ENCODE peak calls at places on chromosomes 5 and 9, in four cellular contexts. K is A549, X is HepG2, L is K562. I is an unnamed sample.

GRCh38 chr9:103319979-103320378 is 324.8 kb downstream of the CYLC2 start:
- DNase-seq in K (no peak), X (no peak), L (no peak), I (no peak)

GRCh38 chr9:93123561-93124283 is 10.3 kb downstream of the NINJ1 start:
- DNase-seq in L (no peak), K (no peak), X (no peak), I (no peak)

GRCh38 chr9:135468866-135469521 is 10.6 kb upstream of the PPP1R26 start:
- DNase-seq in K (no peak), L (peak; percentile 51), X (no peak), I (no peak)

GRCh38 chr5:154753792-154754191 is 1.4 kb upstream of the LARP1 start:
- DNase-seq in X (no peak), L (no peak), K (no peak), I (no peak)

GRCh38 chr9:77820293-77820954 is 172.3 kb upstream of the GNA14 start:
- DNase-seq in K (peak; percentile 47), L (peak; percentile 15), X (no peak), I (no peak)

GRCh38 chr9:135657416-135657815 is 5.7 kb upstream of the LCN9 start:
- DNase-seq in X (no peak), K (no peak), L (no peak), I (no peak)

GRCh38 chr9:106587021-106587420 is 275.9 kb upstream of the ZNF462 start:
- DNase-seq in X (no peak), K (no peak), L (no peak), I (no peak)

GRCh38 chr9:125260564-125260963 is 1.1 kb upstream of the GAPVD1 start:
- DNase-seq in K (no peak), L (no peak), X (peak; percentile 28), I (no peak)

GRCh38 chr5:61228691-61229280 is 66.5 kb upstream of the SMIM15 start:
- DNase-seq in K (no peak), X (no peak), L (no peak), I (no peak)

GRCh38 chr9:99336005-99336404 is 113.9 kb downstream of the SEC61B start:
- DNase-seq in K (no peak), X (no peak), L (no peak), I (no peak)

GRCh38 chr9:99335280-99335679 is 113.2 kb downstream of the SEC61B start:
- DNase-seq in L (no peak), X (no peak), K (no peak), I (no peak)

GRCh38 chr9:99336531-99336930 is 114.4 kb downstream of the SEC61B start:
- DNase-seq in X (no peak), K (no peak), L (no peak), I (no peak)

GRCh38 chr9:99341686-99342085 is 119.6 kb downstream of the SEC61B start:
- DNase-seq in X (no peak), K (no peak), L (no peak), I (no peak)

DNA sequence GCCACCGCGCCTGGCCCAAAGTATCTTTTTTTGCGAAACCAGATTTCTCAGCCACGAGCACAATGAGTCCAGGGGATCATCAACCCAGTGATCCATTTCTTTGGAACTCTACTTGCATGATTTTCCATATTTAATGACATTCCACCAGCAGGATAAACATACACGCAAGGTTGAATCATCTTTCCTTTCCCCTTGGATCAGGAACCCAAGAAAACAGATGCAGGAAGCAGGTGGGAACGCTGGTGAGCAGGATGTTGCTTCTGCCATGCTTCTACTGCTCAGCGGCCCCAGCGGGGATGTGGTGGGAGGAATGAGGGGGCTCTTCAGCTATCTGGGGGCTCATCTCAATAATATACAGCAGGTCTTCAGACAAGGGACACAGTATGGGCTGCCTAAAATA is 118.2 kb downstream of the SEC61B start:
- DNase-seq in L (no peak), K (no peak), X (no peak), I (no peak)
- TF ChIP-seq NR3C1 in L (no peak), K (no peak), X (no peak), I (no peak)

GRCh38 chr5:167296680-167297079 is 994.8 kb upstream of the WWC1 start:
- DNase-seq in K (no peak), L (no peak), X (no peak), I (no peak)

GRCh38 chr5:167290478-167290877 is 1001.0 kb upstream of the WWC1 start:
- DNase-seq in X (no peak), K (no peak), L (no peak), I (no peak)

GRCh38 chr5:167295686-167296015 is 995.8 kb upstream of the WWC1 start:
- DNase-seq in K (no peak), L (no peak), X (no peak), I (no peak)

GRCh38 chr5:167296056-167296455 is 995.4 kb upstream of the WWC1 start:
- DNase-seq in X (no peak), L (no peak), K (no peak), I (no peak)

GRCh38 chr5:167294861-167295685 is 996.4 kb upstream of the WWC1 start:
- DNase-seq in L (no peak), K (peak; percentile 71), X (no peak), I (no peak)
- TF ChIP-seq NR3C1 in L (no peak), K (no peak), X (no peak), I (no peak)

DNA sequence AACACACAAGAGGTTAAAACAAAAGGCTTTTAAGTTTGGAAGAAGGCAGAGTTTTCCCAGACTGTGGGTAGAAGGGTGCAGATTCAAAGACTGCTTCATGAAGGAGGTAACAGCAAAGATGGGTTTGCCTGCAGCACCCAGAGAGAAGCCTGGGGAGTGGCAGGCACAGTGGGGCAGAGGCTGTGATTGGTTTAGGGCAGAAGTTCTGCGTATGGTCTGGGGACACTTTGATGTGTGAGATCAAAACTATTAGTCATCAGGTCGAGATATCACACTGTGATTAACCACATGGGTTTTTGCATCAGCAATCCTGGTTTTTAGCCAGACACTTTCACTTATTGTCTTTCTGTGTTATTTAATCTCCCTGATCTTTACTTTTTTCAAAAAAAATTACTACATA is 188.8 kb upstream of the GLRA1 start:
- DNase-seq in L (no peak), K (no peak), X (no peak), I (no peak)
- TF ChIP-seq NR3C1 in L (no peak), K (no peak), X (no peak), I (no peak)

GRCh38 chr5:133569347-133569746 is 43.0 kb downstream of the FSTL4 start:
- DNase-seq in L (no peak), X (no peak), K (no peak), I (no peak)

GRCh38 chr5:133562554-133562953 is 49.8 kb downstream of the FSTL4 start:
- DNase-seq in X (no peak), K (no peak), L (no peak), I (no peak)

GRCh38 chr5:133564921-133565565 is 47.3 kb downstream of the FSTL4 start:
- DNase-seq in X (no peak), K (no peak), L (no peak), I (no peak)

DNA sequence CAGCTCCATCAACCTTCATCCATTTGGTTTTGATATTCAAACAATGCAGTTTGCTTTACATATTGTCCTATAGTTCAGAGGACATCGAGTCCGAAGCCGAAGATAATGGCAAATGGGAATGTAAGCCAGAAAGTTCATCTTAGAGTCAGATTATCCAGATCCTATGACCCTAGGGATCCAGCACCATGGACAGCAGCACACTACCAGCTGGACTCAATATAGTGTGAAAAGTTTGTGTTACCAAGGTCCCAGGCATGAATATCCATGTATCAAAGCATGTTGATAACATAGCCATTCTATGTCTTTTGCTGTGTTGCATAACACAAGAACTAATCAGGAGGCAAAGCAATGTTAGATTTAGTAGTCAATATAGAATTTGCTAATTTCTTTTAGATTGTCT is 46.3 kb downstream of the FSTL4 start:
- DNase-seq in L (peak; percentile 32), X (no peak), K (no peak), I (peak; percentile 56)
- TF ChIP-seq NR3C1 in L (no peak), X (no peak), K (no peak), I (no peak)

GRCh38 chr9:88312517-88313103 is 75.6 kb upstream of the SPIN1 start:
- DNase-seq in L (no peak), K (no peak), X (no peak), I (no peak)

GRCh38 chr9:88308831-88309230 is 79.4 kb upstream of the SPIN1 start:
- DNase-seq in L (no peak), K (no peak), X (no peak), I (no peak)

GRCh38 chr9:88310310-88310980 is 77.8 kb upstream of the SPIN1 start:
- DNase-seq in K (no peak), X (peak; percentile 14), L (peak; percentile 16), I (peak; percentile 65)

GRCh38 chr9:88312070-88312469 is 76.2 kb upstream of the SPIN1 start:
- DNase-seq in K (no peak), L (no peak), X (no peak), I (no peak)

DNA sequence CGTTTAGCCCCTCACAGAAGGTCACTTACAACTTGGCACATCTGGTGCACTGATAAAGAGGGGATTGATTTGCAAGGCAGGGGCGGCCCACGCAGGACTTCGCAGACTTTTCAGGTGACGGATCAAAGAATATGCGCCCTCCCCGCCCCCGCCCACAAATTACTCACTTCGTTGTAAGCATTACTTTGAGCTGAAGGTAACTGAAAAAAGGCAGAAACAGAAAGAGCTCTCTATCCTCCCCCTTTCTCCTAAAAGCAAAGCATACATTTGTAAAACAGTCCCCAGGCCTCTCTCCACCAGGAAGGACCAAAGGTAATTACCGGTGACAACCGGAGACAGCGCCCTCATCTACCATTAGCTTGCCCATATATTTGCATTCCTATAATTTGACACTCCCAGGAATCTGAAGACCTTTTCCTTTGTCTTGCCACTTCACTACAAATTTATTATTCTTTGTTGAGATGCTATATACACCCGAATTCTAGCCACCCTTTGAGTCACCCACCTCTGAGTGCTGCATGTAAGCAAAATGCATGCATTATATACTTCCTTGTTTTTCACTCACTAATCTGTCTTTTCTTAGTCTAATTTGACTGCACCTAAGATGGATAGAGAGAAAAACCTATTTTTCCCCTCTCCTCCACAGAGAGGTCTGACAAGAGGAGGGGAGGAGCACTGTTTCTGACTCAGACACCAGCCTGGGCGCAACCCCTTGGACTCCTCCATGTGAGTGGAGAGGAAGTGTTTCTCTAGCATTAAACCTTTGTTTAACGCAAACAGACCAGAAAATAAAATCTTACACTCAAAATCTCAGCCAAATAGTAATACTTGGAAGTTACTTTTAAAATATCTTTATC is 74.7 kb upstream of the SPIN1 start:
- DNase-seq in X (no peak), K (no peak), L (no peak), I (peak; percentile 24)
- TF ChIP-seq NR3C1 in X (no peak), K (no peak), L (no peak), I (no peak)

DNA sequence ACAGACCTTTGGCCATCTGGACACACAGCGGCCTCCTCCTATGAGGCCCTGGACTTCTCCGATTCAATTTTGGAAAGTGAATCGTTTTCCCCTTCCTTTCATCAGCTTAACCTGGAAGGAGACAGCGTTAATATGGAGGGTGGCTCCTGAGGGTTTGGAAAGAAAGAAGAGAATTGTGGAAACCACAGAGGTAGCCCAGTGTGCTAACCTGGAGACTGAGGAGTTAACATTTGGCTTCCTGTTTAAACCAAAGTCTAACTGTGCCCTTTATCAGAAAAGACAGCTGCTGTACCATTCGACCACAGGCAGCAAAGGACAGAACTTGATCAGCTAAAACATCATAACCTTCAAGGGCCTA is 670 bp downstream of the IDNK start:
- DNase-seq in L (no peak), X (peak; percentile 46), K (no peak), I (no peak)
- TF ChIP-seq NR3C1 in L (no peak), X (no peak), K (no peak), I (no peak)

GRCh38 chr5:140988036-140988997 is 22.0 kb downstream of the PCDHAC2 start:
- DNase-seq in X (no peak), L (no peak), K (no peak), I (no peak)
- TF ChIP-seq NR3C1 in X (no peak), L (no peak), K (no peak), I (no peak)